ENCODE peak calls at places on chromosomes 13 and 19, in four cellular contexts. Z is dorsolateral prefrontal cortex, R is fibroblast of mammary gland, P is heart right ventricle. Y is an unnamed sample.

GRCh38 chr19:2744113-2744512 is 4.3 kb upstream of the SLC39A3 start:
- DNase-seq in Z (no peak), R (no peak), P (no peak), Y (no peak)

GRCh38 chr13:101529419-101529818 is 76.9 kb downstream of the ITGBL1 start:
- DNase-seq in Z (no peak), R (peak; percentile 96), P (no peak), Y (no peak)

GRCh38 chr19:52190679-52191293 is 934 bp downstream of the PPP2R1A start:
- DNase-seq in Z (peak; percentile 31), R (peak; percentile 55), P (peak; percentile 32), Y (peak; percentile 48)

GRCh38 chr19:23561341-23561740 is 125.7 kb downstream of the ZNF675 start:
- DNase-seq in Z (no peak), R (no peak), P (no peak), Y (no peak)

GRCh38 chr13:111342716-111343115 is 22.3 kb downstream of the TEX29 start:
- DNase-seq in Z (no peak), R (no peak), P (no peak), Y (no peak)

GRCh38 chr19:29858000-29858596 is 46.3 kb downstream of the CCNE1 start:
- DNase-seq in Z (peak; percentile 31), R (no peak), P (no peak), Y (no peak)

GRCh38 chr13:111230385-111230930 is 90.0 kb upstream of the TEX29 start:
- DNase-seq in Z (no peak), R (no peak), P (no peak), Y (no peak)

GRCh38 chr19:57773488-57773887 is 4.0 kb downstream of the ZNF586 start:
- DNase-seq in Z (no peak), R (no peak), P (no peak), Y (no peak)

GRCh38 chr13:87923713-87924112 is 252.5 kb downstream of the SLITRK5 start:
- DNase-seq in Z (no peak), R (no peak), P (no peak), Y (no peak)

DNA sequence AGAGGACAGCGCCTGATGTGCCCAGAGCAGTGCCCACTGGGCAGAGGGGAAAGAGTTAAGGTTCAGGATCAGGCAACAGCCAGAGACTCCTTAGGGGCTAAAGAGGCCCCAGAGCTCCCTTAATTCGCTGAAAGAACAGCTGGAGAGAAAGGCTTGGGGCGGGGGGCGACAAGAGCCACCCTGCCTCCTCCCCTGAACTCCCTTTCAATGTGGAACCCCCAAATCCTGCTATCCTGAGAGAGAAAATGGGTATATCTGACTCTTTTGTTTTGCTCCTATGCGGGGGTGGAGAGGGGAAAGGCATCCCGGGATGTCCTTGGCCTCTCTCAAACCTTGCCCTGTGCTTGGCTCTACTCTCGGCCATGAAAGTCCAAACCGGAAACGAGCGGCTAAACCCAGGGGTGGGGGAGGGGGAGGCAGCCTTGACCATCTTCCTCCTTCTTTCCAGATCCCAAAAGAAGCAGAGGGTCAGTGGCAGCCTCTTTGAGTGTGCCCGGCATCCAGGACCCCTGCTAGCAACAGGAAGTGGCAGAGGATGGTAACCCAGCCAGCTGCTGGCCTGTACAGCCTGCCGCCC is 4.7 kb downstream of the PRKACA start:
- DNase-seq in Z (no peak), R (no peak), P (peak; percentile 55), Y (no peak)
- H3K4me3 ChIP-seq in Z (no peak overlapping the region), R (no peak overlapping the region), P (no peak overlapping the region), Y (no peak overlapping the region)

DNA sequence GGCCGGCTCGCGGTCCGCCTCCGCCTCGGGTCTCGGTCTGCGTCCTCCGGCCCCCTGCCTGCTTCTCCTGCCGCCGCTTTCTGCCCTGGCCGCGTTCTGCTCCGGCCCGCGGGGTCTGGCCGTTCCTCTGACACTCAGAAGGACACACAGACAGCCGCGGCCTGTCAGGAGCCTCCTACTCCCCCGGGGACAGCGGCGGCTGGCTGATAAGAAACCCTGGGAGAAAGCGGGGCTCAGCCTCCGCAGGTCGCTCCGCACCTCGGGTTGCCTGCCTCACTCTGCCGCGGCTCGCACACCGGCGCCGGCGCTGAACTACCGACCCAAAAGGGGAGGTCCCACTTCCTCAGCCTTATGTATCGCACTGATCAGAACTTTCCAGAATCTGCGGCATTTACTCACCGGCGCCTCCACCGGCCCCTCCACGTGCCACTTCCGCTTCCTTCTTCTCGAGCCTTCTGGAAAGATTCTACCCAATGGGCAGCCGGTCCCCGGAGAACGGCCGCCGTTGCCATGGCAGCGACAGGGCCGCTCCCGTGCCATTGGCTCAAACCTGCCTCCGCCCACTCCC is at the start of gene HSPH1:
- DNase-seq in Z (peak; percentile 98), R (peak; percentile 95), P (peak; percentile 99), Y (peak; percentile 99)
- TF ChIP-seq CTCF in Z (peak; percentile 20), R (no peak), P (peak; percentile 36), Y (peak; percentile 15)

GRCh38 chr19:43674630-43674982 is 4.6 kb upstream of the PLAUR start:
- DNase-seq in Z (no peak), R (peak; percentile 61), P (no peak), Y (no peak)

GRCh38 chr19:43678512-43678911 is 8.5 kb upstream of the PLAUR start:
- DNase-seq in Z (no peak), R (no peak), P (no peak), Y (no peak)

GRCh38 chr19:43675906-43676305 is 5.9 kb upstream of the PLAUR start:
- DNase-seq in Z (no peak), R (no peak), P (no peak), Y (no peak)

GRCh38 chr19:43673702-43674629 is 4.0 kb upstream of the PLAUR start:
- DNase-seq in Z (no peak), R (no peak), P (no peak), Y (no peak)

GRCh38 chr19:43675269-43675879 is 5.4 kb upstream of the PLAUR start:
- DNase-seq in Z (no peak), R (peak; percentile 61), P (no peak), Y (no peak)
- H3K4me3 ChIP-seq in Z (no peak overlapping the region), R (no peak overlapping the region), P (no peak overlapping the region), Y (peak overlapping the region; percentile 6)

GRCh38 chr13:23752111-23753001 is 136.8 kb downstream of the MIPEP start:
- DNase-seq in Z (no peak), R (no peak), P (no peak), Y (peak; percentile 68)

GRCh38 chr13:23753523-23753922 is 135.7 kb downstream of the MIPEP start:
- DNase-seq in Z (no peak), R (peak; percentile 45), P (no peak), Y (no peak)

GRCh38 chr13:23751195-23751594 is 138.0 kb downstream of the MIPEP start:
- DNase-seq in Z (no peak), R (peak; percentile 15), P (no peak), Y (peak; percentile 51)

GRCh38 chr13:23754506-23754905 is 134.7 kb downstream of the MIPEP start:
- DNase-seq in Z (no peak), R (no peak), P (no peak), Y (no peak)

GRCh38 chr13:23755040-23755439 is 134.2 kb downstream of the MIPEP start:
- DNase-seq in Z (no peak), R (no peak), P (no peak), Y (no peak)
- TF ChIP-seq CTCF in Z (no peak), R (no peak), P (no peak), Y (no peak)

GRCh38 chr19:13008926-13009787 is 13.9 kb downstream of the NFIX start:
- DNase-seq in Z (no peak), R (peak; percentile 48), P (no peak), Y (no peak)

GRCh38 chr19:13005253-13005652 is 10.0 kb downstream of the NFIX start:
- DNase-seq in Z (no peak), R (no peak), P (no peak), Y (no peak)

GRCh38 chr19:13006431-13007281 is 11.4 kb downstream of the NFIX start:
- DNase-seq in Z (no peak), R (no peak), P (no peak), Y (no peak)

GRCh38 chr19:13005861-13006370 is 10.6 kb downstream of the NFIX start:
- DNase-seq in Z (no peak), R (no peak), P (no peak), Y (no peak)

DNA sequence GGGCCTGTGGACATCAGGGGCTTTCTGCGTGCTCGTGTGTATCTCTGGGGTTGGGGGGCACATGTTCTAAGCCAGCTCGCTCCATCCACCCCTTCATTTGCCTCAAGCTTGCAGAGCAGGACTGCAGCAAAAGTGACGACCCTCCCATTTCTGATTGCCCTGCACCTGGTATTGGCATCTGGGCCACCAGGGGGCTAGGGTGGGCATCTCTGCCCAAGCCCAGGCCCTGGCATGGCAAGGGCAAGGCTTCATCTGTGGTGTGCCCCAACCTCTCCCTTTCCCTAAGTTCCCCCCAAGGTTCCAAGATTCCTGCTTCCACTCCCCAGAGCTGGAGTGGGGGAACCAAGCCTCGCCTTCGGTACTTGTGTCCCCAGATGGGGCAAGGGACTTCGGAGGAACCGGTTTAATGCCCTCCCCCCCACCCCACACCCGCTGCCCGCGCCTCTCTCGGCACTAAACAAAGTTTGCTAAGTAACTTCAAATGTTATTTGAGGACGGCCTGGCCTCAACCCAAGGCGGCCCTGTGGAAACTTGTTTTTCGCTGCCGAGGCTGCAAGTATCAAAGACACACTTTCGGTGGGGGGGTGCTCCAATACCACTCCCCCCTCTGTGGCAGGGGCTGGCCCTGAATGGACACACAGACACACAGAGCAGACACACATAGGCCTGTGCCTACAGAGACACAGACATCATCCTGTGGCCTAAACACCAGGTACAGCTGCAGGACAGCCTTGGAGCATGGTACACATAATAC is 12.2 kb downstream of the NFIX start:
- DNase-seq in Z (no peak), R (no peak), P (peak; percentile 72), Y (no peak)
- H3K4me3 ChIP-seq in Z (no peak overlapping the region), R (no peak overlapping the region), P (no peak overlapping the region), Y (no peak overlapping the region)